ENCODE peak calls at places on chromosomes 11 and 22, in ten cellular contexts. R, L, Z, P, H, T, O, B, M and Y are unnamed samples.

GRCh38 chr11:100930185-100930778 is 199.3 kb downstream of the PGR start:
- DNase-seq in R (peak), L (peak), Z (no peak), P (peak), H (peak), T (no peak), O (no peak), B (no peak), M (no peak), Y (peak)

GRCh38 chr11:48106166-48106565 is 110.4 kb upstream of the OR4B1 start:
- DNase-seq in R (no peak), L (no peak), Z (no peak), P (no peak), H (no peak), T (no peak), O (no peak), B (no peak), M (no peak), Y (no peak)

GRCh38 chr11:132402056-132402684 is 1031.8 kb downstream of the NTM start:
- DNase-seq in R (no peak), L (peak), Z (no peak), P (peak), H (peak), T (no peak), O (no peak), B (no peak), M (no peak), Y (peak)

GRCh38 chr11:34521265-34521664 is 7.7 kb upstream of the ELF5 start:
- DNase-seq in R (no peak), L (no peak), Z (no peak), P (no peak), H (no peak), T (no peak), O (no peak), B (no peak), M (no peak), Y (no peak)

GRCh38 chr11:63866211-63866610 is 27.3 kb downstream of the MARK2 start:
- DNase-seq in R (peak), L (no peak), Z (peak), P (peak), H (no peak), T (no peak), O (peak), B (peak), M (no peak), Y (no peak)

GRCh38 chr11:60914620-60915249 is 777 bp downstream of the TMEM109 start:
- DNase-seq in R (peak), L (no peak), Z (no peak), P (peak), H (no peak), T (no peak), O (no peak), B (no peak), M (no peak), Y (peak)

GRCh38 chr11:125069796-125070195 is 6.7 kb downstream of the SLC37A2 start:
- DNase-seq in R (no peak), L (no peak), Z (peak), P (no peak), H (no peak), T (no peak), O (no peak), B (no peak), M (no peak), Y (peak)

GRCh38 chr11:13333456-13333957 is 55.9 kb downstream of the BMAL1 start:
- DNase-seq in R (peak), L (no peak), Z (peak), P (no peak), H (no peak), T (no peak), O (no peak), B (no peak), M (no peak), Y (no peak)

GRCh38 chr11:112784323-112785073 is 176.7 kb upstream of the NCAM1 start:
- DNase-seq in R (no peak), L (peak), Z (peak), P (peak), H (peak), T (no peak), O (no peak), B (peak), M (no peak), Y (peak)

GRCh38 chr22:49966041-49966715 is 5.6 kb downstream of the PIM3 start:
- DNase-seq in R (no peak), L (no peak), Z (no peak), P (no peak), H (no peak), T (no peak), O (peak), B (peak), M (no peak), Y (no peak)

GRCh38 chr11:110376711-110377324 is 52.9 kb upstream of the FDX1 start:
- DNase-seq in R (peak), L (peak), Z (peak), P (peak), H (peak), T (no peak), O (no peak), B (peak), M (no peak), Y (peak)

GRCh38 chr11:128341280-128341679 is 246.1 kb downstream of the ETS1 start:
- DNase-seq in R (peak), L (no peak), Z (no peak), P (peak), H (peak), T (no peak), O (peak), B (no peak), M (no peak), Y (no peak)

GRCh38 chr11:96899971-96900370 is 510.2 kb downstream of the JRKL start:
- DNase-seq in R (no peak), L (no peak), Z (no peak), P (no peak), H (no peak), T (no peak), O (no peak), B (no peak), M (no peak), Y (no peak)

GRCh38 chr22:25420471-25420924 is 144.0 kb upstream of the GRK3 start:
- DNase-seq in R (no peak), L (no peak), Z (no peak), P (no peak), H (no peak), T (no peak), O (no peak), B (no peak), M (no peak), Y (no peak)

GRCh38 chr11:75319035-75319877 is 32.2 kb downstream of the ARRB1 start:
- DNase-seq in R (no peak), L (no peak), Z (peak), P (no peak), H (no peak), T (no peak), O (no peak), B (no peak), M (no peak), Y (no peak)

GRCh38 chr22:47064416-47064815 is 302.0 kb downstream of the TBC1D22A start:
- DNase-seq in R (no peak), L (no peak), Z (no peak), P (no peak), H (no peak), T (no peak), O (peak), B (no peak), M (no peak), Y (no peak)

GRCh38 chr11:1917523-1918435 is 1.7 kb upstream of the TNNT3 start:
- DNase-seq in R (peak), L (no peak), Z (no peak), P (no peak), H (no peak), T (no peak), O (no peak), B (no peak), M (no peak), Y (peak)

GRCh38 chr22:19896665-19897355 is 42.1 kb upstream of the GNB1L start:
- DNase-seq in R (peak), L (no peak), Z (no peak), P (no peak), H (no peak), T (no peak), O (no peak), B (no peak), M (no peak), Y (no peak)

GRCh38 chr11:60831143-60831500 is 10.8 kb upstream of the CCDC86 start:
- DNase-seq in R (peak), L (peak), Z (peak), P (peak), H (peak), T (peak), O (peak), B (peak), M (peak), Y (peak)

GRCh38 chr11:63573881-63574855 is 11.0 kb upstream of the PLAAT2 start:
- DNase-seq in R (peak), L (peak), Z (peak), P (peak), H (peak), T (no peak), O (peak), B (peak), M (no peak), Y (peak)

GRCh38 chr22:38824587-38824986 is 19.2 kb downstream of the NPTXR start:
- DNase-seq in R (peak), L (peak), Z (peak), P (peak), H (peak), T (no peak), O (peak), B (peak), M (no peak), Y (peak)

GRCh38 chr22:40685406-40685805 is 6.1 kb downstream of the MCHR1 start:
- DNase-seq in R (no peak), L (no peak), Z (no peak), P (no peak), H (no peak), T (no peak), O (no peak), B (no peak), M (no peak), Y (no peak)

GRCh38 chr11:116033931-116034553 is 529.8 kb upstream of the CADM1 start:
- DNase-seq in R (no peak), L (no peak), Z (no peak), P (no peak), H (no peak), T (no peak), O (no peak), B (no peak), M (no peak), Y (no peak)

GRCh38 chr22:30078320-30079311 is 1.6 kb upstream of the HORMAD2 start:
- DNase-seq in R (peak), L (peak), Z (no peak), P (no peak), H (no peak), T (no peak), O (peak), B (no peak), M (no peak), Y (no peak)

GRCh38 chr11:45078236-45079074 is 68.0 kb upstream of the PRDM11 start:
- DNase-seq in R (no peak), L (no peak), Z (no peak), P (no peak), H (no peak), T (no peak), O (no peak), B (no peak), M (no peak), Y (peak)

GRCh38 chr11:62664405-62665074 is 470 bp downstream of the C11orf98 start:
- DNase-seq in R (peak), L (no peak), Z (no peak), P (peak), H (no peak), T (no peak), O (no peak), B (no peak), M (peak), Y (no peak)

GRCh38 chr11:18012314-18012905 is 437 bp downstream of the SERGEF start:
- DNase-seq in R (peak), L (no peak), Z (no peak), P (peak), H (peak), T (no peak), O (no peak), B (peak), M (no peak), Y (peak)

GRCh38 chr11:72643547-72643946 is 30.7 kb downstream of the PDE2A start:
- DNase-seq in R (no peak), L (no peak), Z (no peak), P (peak), H (no peak), T (no peak), O (no peak), B (no peak), M (no peak), Y (peak)

GRCh38 chr11:18394928-18395734 is 768 bp downstream of the LDHA start:
- DNase-seq in R (no peak), L (peak), Z (peak), P (no peak), H (peak), T (no peak), O (peak), B (no peak), M (no peak), Y (no peak)

GRCh38 chr11:68977781-68978625 is 2.8 kb downstream of the MRGPRD start:
- DNase-seq in R (no peak), L (no peak), Z (no peak), P (no peak), H (no peak), T (no peak), O (peak), B (no peak), M (no peak), Y (peak)

GRCh38 chr22:19912236-19912999 is 29.2 kb upstream of the COMT start:
- DNase-seq in R (no peak), L (no peak), Z (no peak), P (no peak), H (no peak), T (no peak), O (no peak), B (no peak), M (no peak), Y (no peak)

GRCh38 chr11:111409915-111410314 is 30.8 kb upstream of the POU2AF1 start:
- DNase-seq in R (no peak), L (no peak), Z (no peak), P (no peak), H (no peak), T (no peak), O (no peak), B (no peak), M (no peak), Y (no peak)

GRCh38 chr11:103936059-103936458 is 100.4 kb upstream of the DDI1 start:
- DNase-seq in R (no peak), L (no peak), Z (no peak), P (no peak), H (no peak), T (no peak), O (no peak), B (no peak), M (no peak), Y (peak)

GRCh38 chr22:39997939-39998726 is 3.4 kb downstream of the FAM83F start:
- DNase-seq in R (no peak), L (no peak), Z (peak), P (peak), H (peak), T (no peak), O (no peak), B (no peak), M (no peak), Y (no peak)

GRCh38 chr11:15938362-15938725 is 418.0 kb downstream of the SOX6 start:
- DNase-seq in R (no peak), L (no peak), Z (no peak), P (no peak), H (no peak), T (no peak), O (no peak), B (no peak), M (no peak), Y (no peak)

GRCh38 chr11:120789391-120789790 is 234.5 kb upstream of the TBCEL start:
- DNase-seq in R (no peak), L (no peak), Z (no peak), P (no peak), H (no peak), T (no peak), O (no peak), B (no peak), M (no peak), Y (no peak)

GRCh38 chr22:25655536-25655935 is 86.5 kb upstream of the MYO18B start:
- DNase-seq in R (no peak), L (no peak), Z (no peak), P (no peak), H (no peak), T (no peak), O (no peak), B (no peak), M (no peak), Y (no peak)

GRCh38 chr11:78380615-78381029 is 37.0 kb downstream of the GAB2 start:
- DNase-seq in R (no peak), L (no peak), Z (no peak), P (peak), H (no peak), T (no peak), O (no peak), B (no peak), M (no peak), Y (no peak)

GRCh38 chr11:75150879-75151278 is at the start of gene SLCO2B1:
- DNase-seq in R (no peak), L (no peak), Z (no peak), P (no peak), H (no peak), T (no peak), O (no peak), B (no peak), M (no peak), Y (no peak)